ENCODE peak calls at places on chromosomes 3 and 15, in nine cellular contexts. H is Peyer's patch, L is PC-3, N is ovary, O is heart right ventricle, Z is PC-9, P is right cardiac atrium, K is lung, X is H1. M is an unnamed sample.

GRCh38 chr15:66966256-66966655 is 99.1 kb upstream of the SMAD3 start:
- DNase-seq in H (no peak), L (peak; percentile 31), N (no peak), O (no peak), Z (no peak), P (no peak), K (no peak), X (no peak), M (no peak)

GRCh38 chr3:52561028-52561749 is 24.8 kb downstream of the UQCC5 start:
- DNase-seq in H (no peak), L (no peak), N (no peak), O (no peak), Z (no peak), P (no peak), K (no peak), X (no peak), M (peak; percentile 18)

GRCh38 chr3:23002846-23003800 is 200.0 kb upstream of the UBE2E2 start:
- DNase-seq in H (no peak), L (peak; percentile 50), N (no peak), O (peak; percentile 40), Z (no peak), P (peak; percentile 19), K (no peak), X (no peak), M (no peak)

GRCh38 chr3:13144163-13145023 is 71.2 kb upstream of the IQSEC1 start:
- DNase-seq in H (no peak), L (no peak), N (no peak), O (no peak), Z (no peak), P (no peak), K (no peak), X (no peak), M (no peak)

GRCh38 chr15:63892794-63893441 is 59.2 kb upstream of the HERC1 start:
- DNase-seq in H (peak; percentile 85), L (no peak), N (no peak), O (no peak), Z (no peak), P (no peak), K (no peak), X (no peak), M (no peak)

GRCh38 chr3:116001063-116001765 is 377.9 kb downstream of the GAP43 start:
- DNase-seq in H (no peak), L (peak; percentile 52), N (no peak), O (no peak), Z (no peak), P (no peak), K (no peak), X (no peak), M (no peak)

GRCh38 chr15:75945953-75946352 is 42.3 kb downstream of the FBXO22 start:
- DNase-seq in H (no peak), L (no peak), N (no peak), O (no peak), Z (no peak), P (no peak), K (no peak), X (no peak), M (no peak)

GRCh38 chr3:144502398-144502797 is 530.8 kb downstream of the DIPK2A start:
- DNase-seq in H (no peak), L (no peak), N (no peak), O (no peak), Z (no peak), P (no peak), K (no peak), X (no peak), M (no peak)

GRCh38 chr15:83061680-83062079 is 5.4 kb downstream of the BTBD1 start:
- DNase-seq in H (no peak), L (no peak), N (no peak), O (no peak), Z (no peak), P (no peak), K (no peak), X (no peak), M (no peak)

GRCh38 chr3:13767030-13767429 is 112.8 kb downstream of the WNT7A start:
- DNase-seq in H (no peak), L (no peak), N (no peak), O (no peak), Z (no peak), P (no peak), K (no peak), X (no peak), M (no peak)

GRCh38 chr3:156646958-156647357 is 27.4 kb upstream of the TIPARP start:
- DNase-seq in H (no peak), L (no peak), N (no peak), O (no peak), Z (no peak), P (no peak), K (no peak), X (no peak), M (no peak)

GRCh38 chr3:33388374-33389100 is 51.7 kb downstream of the UBP1 start:
- DNase-seq in H (no peak), L (peak; percentile 13), N (no peak), O (no peak), Z (no peak), P (no peak), K (no peak), X (no peak), M (no peak)

GRCh38 chr15:44593042-44593736 is 56.2 kb downstream of the EIF3J start:
- DNase-seq in H (no peak), L (peak; percentile 44), N (no peak), O (no peak), Z (no peak), P (no peak), K (no peak), X (no peak), M (no peak)

GRCh38 chr3:150723946-150724345 is 20.2 kb upstream of the ERICH6 start:
- DNase-seq in H (no peak), L (no peak), N (no peak), O (no peak), Z (no peak), P (no peak), K (no peak), X (no peak), M (no peak)

GRCh38 chr3:116267139-116267538 is 178.1 kb downstream of the LSAMP start:
- DNase-seq in H (no peak), L (no peak), N (no peak), O (no peak), Z (no peak), P (no peak), K (no peak), X (no peak), M (no peak)

GRCh38 chr3:187913617-187914033 is 168.4 kb upstream of the BCL6 start:
- DNase-seq in H (no peak), L (peak; percentile 93), N (no peak), O (no peak), Z (peak; percentile 64), P (no peak), K (no peak), X (no peak), M (peak; percentile 48)

GRCh38 chr3:187906416-187906815 is 161.1 kb upstream of the BCL6 start:
- DNase-seq in H (no peak), L (no peak), N (no peak), O (no peak), Z (no peak), P (no peak), K (no peak), X (no peak), M (no peak)

GRCh38 chr3:187912007-187912406 is 166.7 kb upstream of the BCL6 start:
- DNase-seq in H (no peak), L (no peak), N (no peak), O (no peak), Z (no peak), P (no peak), K (no peak), X (no peak), M (no peak)

GRCh38 chr3:187906922-187907321 is 161.7 kb upstream of the BCL6 start:
- DNase-seq in H (no peak), L (no peak), N (no peak), O (no peak), Z (no peak), P (no peak), K (no peak), X (no peak), M (no peak)

DNA sequence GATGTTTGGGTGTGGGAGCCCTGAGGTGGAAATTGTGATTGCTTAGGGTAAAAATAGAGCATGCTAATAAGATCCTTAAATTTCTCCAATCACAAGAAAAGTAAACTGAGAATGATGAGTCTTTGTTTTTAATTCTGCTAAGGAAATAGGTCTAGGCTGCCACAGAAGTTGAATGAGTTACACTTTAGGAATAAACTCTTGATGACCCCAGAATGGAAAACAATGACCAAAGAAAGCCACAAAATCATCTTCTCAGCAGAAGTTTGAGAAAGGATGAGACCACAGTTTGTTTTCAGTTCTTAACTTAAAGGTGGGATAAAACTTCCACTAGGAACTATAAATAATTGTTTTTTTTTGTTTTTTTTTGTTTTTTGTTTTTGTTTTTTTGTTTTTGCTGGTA is 164.6 kb upstream of the BCL6 start:
- DNase-seq in H (no peak), L (no peak), N (no peak), O (no peak), Z (no peak), P (no peak), K (no peak), X (no peak), M (peak; percentile 24)
- H3K4me1 ChIP-seq in H (no peaks in the 10 kb centered on the region), L (peaks cover 31% of the 10 kb centered on the region), N (peaks cover 21% of the 10 kb centered on the region), O (peaks cover 14% of the 10 kb centered on the region), Z (peaks cover 46% of the 10 kb centered on the region), P (peaks cover 4% of the 10 kb centered on the region), K (peaks cover 5% of the 10 kb centered on the region), X (no peaks in the 10 kb centered on the region), M (peaks cover 25% of the 10 kb centered on the region)

GRCh38 chr3:177109688-177110087 is 87.6 kb downstream of the TBL1XR1 start:
- DNase-seq in H (no peak), L (no peak), N (no peak), O (no peak), Z (no peak), P (no peak), K (no peak), X (no peak), M (no peak)
- H3K4me1 ChIP-seq in H (peaks cover 5% of the 10 kb centered on the region), L (peaks cover 5% of the 10 kb centered on the region), N (peaks cover 9% of the 10 kb centered on the region), O (peaks cover 67% of the 10 kb centered on the region), Z (no peaks in the 10 kb centered on the region), P (peaks cover 6% of the 10 kb centered on the region), K (peaks cover 21% of the 10 kb centered on the region), X (peaks cover 3% of the 10 kb centered on the region), M (peaks cover 6% of the 10 kb centered on the region)

GRCh38 chr15:58232273-58233065 is 94.3 kb downstream of the AQP9 start:
- DNase-seq in H (no peak), L (peak; percentile 6), N (no peak), O (no peak), Z (no peak), P (no peak), K (no peak), X (no peak), M (no peak)
- H3K4me1 ChIP-seq in H (no peaks in the 10 kb centered on the region), L (peaks cover 27% of the 10 kb centered on the region), N (no peaks in the 10 kb centered on the region), O (peaks cover 27% of the 10 kb centered on the region), Z (peaks cover 43% of the 10 kb centered on the region), P (peaks cover 3% of the 10 kb centered on the region), K (peaks cover 11% of the 10 kb centered on the region), X (peaks cover 8% of the 10 kb centered on the region), M (peaks cover 13% of the 10 kb centered on the region)

DNA sequence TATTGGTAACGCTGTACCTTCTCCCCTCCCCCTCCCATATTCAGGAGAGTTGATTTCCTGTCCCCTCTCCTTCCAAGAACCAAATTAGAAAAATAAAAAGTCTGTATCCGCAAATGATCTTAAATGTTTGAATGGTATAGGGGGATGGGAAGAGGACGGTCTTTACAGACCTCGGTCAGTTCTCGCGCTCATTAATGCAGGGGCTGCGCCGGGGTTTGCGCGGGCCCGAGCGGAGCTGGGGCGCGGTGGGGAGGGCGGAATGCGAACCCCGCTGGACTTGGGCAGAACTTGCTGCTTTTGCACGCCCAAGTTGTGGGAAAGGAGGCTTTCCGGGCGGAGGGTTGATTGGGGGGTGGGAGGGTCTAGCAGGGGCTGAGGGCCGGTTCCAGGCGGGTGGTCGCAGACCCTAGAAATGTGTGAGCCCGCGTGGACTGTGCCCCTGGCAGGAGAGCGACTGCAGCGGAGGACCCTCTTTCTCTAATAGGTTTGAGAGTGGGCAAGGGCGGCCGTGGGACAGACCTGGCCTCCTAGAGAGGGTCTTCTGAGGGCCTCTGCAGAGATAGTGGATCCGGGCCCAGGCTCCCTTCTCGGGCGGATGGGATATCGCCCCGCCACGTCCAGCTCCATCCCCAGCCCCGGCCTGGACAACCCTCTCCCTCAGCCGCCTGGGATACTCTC is 11.1 kb downstream of the NR2F2 start:
- DNase-seq in H (no peak), L (no peak), N (peak; percentile 30), O (no peak), Z (no peak), P (no peak), K (peak; percentile 25), X (peak; percentile 64), M (no peak)
- H3K4me1 ChIP-seq in H (no peaks in the 10 kb centered on the region), L (peaks cover 8% of the 10 kb centered on the region), N (peaks cover 7% of the 10 kb centered on the region), O (peaks cover 60% of the 10 kb centered on the region), Z (peaks cover 26% of the 10 kb centered on the region), P (peaks cover 10% of the 10 kb centered on the region), K (no peaks in the 10 kb centered on the region), X (peaks cover 25% of the 10 kb centered on the region), M (peaks cover 32% of the 10 kb centered on the region)